ENCODE peak calls at places on chromosomes 4 and X, in four cellular contexts. T is mesothelial cell of epicardium, W is HL-60, A is GM10248. P is an unnamed sample.

GRCh38 chrX:57241967-57242366 is 44.5 kb upstream of the FAAH2 start:
- DNase-seq in T (no peak), W (no peak), A (no peak), P (no peak)

GRCh38 chr4:54199919-54200318 is 29.2 kb upstream of the PDGFRA start:
- DNase-seq in T (no peak), W (no peak), A (no peak), P (no peak)

GRCh38 chr4:64784125-64784524 is 374.9 kb upstream of the TECRL start:
- DNase-seq in T (no peak), W (no peak), A (no peak), P (no peak)

GRCh38 chr4:25466966-25467697 is 90.1 kb downstream of the ANAPC4 start:
- DNase-seq in T (no peak), W (no peak), A (no peak), P (no peak)

GRCh38 chrX:110167952-110168451 is 149.9 kb downstream of the AMMECR1 start:
- DNase-seq in T (no peak), W (no peak), A (peak; percentile 47), P (peak; percentile 16)

GRCh38 chr4:183599690-183600089 is 59.3 kb downstream of the RWDD4 start:
- DNase-seq in T (no peak), W (no peak), A (no peak), P (no peak)

GRCh38 chrX:41442824-41443560 is 4.2 kb upstream of the NYX start:
- DNase-seq in T (no peak), W (no peak), A (peak; percentile 12), P (no peak)

GRCh38 chr4:9608300-9608699 is 164.1 kb downstream of the DEFB131A start:
- DNase-seq in T (no peak), W (no peak), A (no peak), P (no peak)

GRCh38 chr4:134465417-134465816 is 263.8 kb upstream of the PABPC4L start:
- DNase-seq in T (no peak), W (no peak), A (no peak), P (no peak)

GRCh38 chrX:53128097-53128749 is 34.3 kb downstream of the KANTR start:
- DNase-seq in T (no peak), W (no peak), A (no peak), P (no peak)

GRCh38 chr4:128163177-128164117 is 102.3 kb downstream of the LARP1B start:
- DNase-seq in T (no peak), W (no peak), A (no peak), P (no peak)

GRCh38 chr4:41426523-41426922 is 111.4 kb upstream of the LIMCH1 start:
- DNase-seq in T (no peak), W (no peak), A (no peak), P (no peak)

GRCh38 chr4:154234576-154234975 is 257.0 kb downstream of the DCHS2 start:
- DNase-seq in T (no peak), W (no peak), A (no peak), P (no peak)

GRCh38 chr4:102817613-102818268 is 9.6 kb downstream of the UBE2D3 start:
- DNase-seq in T (no peak), W (no peak), A (no peak), P (no peak)

GRCh38 chr4:86926428-86927086 is 8.3 kb upstream of the AFF1 start:
- DNase-seq in T (no peak), W (no peak), A (no peak), P (no peak)

GRCh38 chr4:144178414-144178813 is 37.9 kb upstream of the GYPA start:
- DNase-seq in T (no peak), W (no peak), A (no peak), P (no peak)

GRCh38 chrX:47561653-47562151 is 697 bp downstream of the ARAF start:
- DNase-seq in T (no peak), W (no peak), A (no peak), P (no peak)

GRCh38 chr4:184733654-184734524 is at the start of gene CENPU:
- DNase-seq in T (peak; percentile 95), W (peak; percentile 99), A (peak; percentile 100), P (peak; percentile 98)

GRCh38 chrX:13380230-13380629 is 60.4 kb upstream of the ATXN3L start:
- DNase-seq in T (no peak), W (no peak), A (no peak), P (no peak)

GRCh38 chr4:575281-576141 is 584 bp downstream of the TMEM271 start:
- DNase-seq in T (peak; percentile 64), W (no peak), A (no peak), P (peak; percentile 79)

GRCh38 chrX:14718403-14718802 is 154.5 kb downstream of the FANCB start:
- DNase-seq in T (no peak), W (no peak), A (no peak), P (no peak)

GRCh38 chr4:127528302-127528701 is 104.5 kb upstream of the INTU start:
- DNase-seq in T (no peak), W (no peak), A (no peak), P (no peak)

GRCh38 chr4:180913750-180914149 is 1329.5 kb upstream of the TENM3 start:
- DNase-seq in T (no peak), W (no peak), A (no peak), P (no peak)

GRCh38 chr4:164396439-164396838 is 357.5 kb upstream of the SMIM31 start:
- DNase-seq in T (no peak), W (no peak), A (no peak), P (no peak)

GRCh38 chr4:29565256-29565655 is 1154.9 kb upstream of the PCDH7 start:
- DNase-seq in T (no peak), W (no peak), A (no peak), P (no peak)

GRCh38 chr4:101667348-101667747 is 123.2 kb upstream of the BANK1 start:
- DNase-seq in T (no peak), W (no peak), A (no peak), P (no peak)

GRCh38 chr4:8905773-8906667 is 34.4 kb upstream of the HMX1 start:
- DNase-seq in T (peak; percentile 18), W (no peak), A (no peak), P (no peak)

GRCh38 chr4:10033191-10033881 is 12.0 kb upstream of the SLC2A9 start:
- DNase-seq in T (no peak), W (no peak), A (no peak), P (no peak)

GRCh38 chr4:60400599-60400998 is 799.5 kb upstream of the ADGRL3 start:
- DNase-seq in T (no peak), W (no peak), A (no peak), P (no peak)

GRCh38 chr4:183180096-183180495 is 81.0 kb downstream of the WWC2 start:
- DNase-seq in T (no peak), W (no peak), A (no peak), P (no peak)

GRCh38 chr4:37890501-37891220 is at the start of gene TBC1D1:
- DNase-seq in T (no peak), W (peak; percentile 38), A (peak; percentile 72), P (peak; percentile 77)

GRCh38 chrX:111402378-111402777 is 9.6 kb downstream of the DCX start:
- DNase-seq in T (no peak), W (no peak), A (no peak), P (no peak)
- TF ChIP-seq CTCF in T (no peak), W (no peak), A (no peak), P (no peak)

GRCh38 chrX:151510203-151510602 is 53.3 kb upstream of the PASD1 start:
- DNase-seq in T (no peak), W (no peak), A (no peak), P (no peak)

DNA sequence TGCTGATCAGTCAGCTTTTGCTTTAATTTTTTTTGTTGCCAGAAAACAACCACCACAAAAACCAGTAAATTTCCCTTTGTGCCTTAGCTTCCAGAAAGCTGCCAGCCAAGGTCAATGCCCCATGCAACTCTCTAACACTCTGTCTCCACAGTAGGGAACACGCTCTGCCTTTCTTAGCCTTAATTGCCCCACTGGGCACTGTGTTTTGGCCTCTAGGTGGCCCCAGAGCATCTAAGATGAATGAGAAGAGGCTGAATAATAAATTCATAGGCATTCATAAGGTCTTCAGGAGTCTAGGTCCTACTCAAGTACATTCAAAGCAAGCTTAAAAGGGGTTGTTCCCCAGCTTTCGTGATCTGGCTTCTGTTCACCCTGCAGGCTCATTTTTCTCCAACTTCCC is 57.7 kb upstream of the PASD1 start:
- DNase-seq in T (no peak), W (no peak), A (no peak), P (peak; percentile 4)
- TF ChIP-seq CTCF in T (no peak), W (peak; percentile 1), A (peak; percentile 37), P (peak; percentile 33)

GRCh38 chrX:153778684-153779101 is 2.1 kb upstream of the SRPK3 start:
- DNase-seq in T (no peak), W (no peak), A (no peak), P (no peak)
- TF ChIP-seq CTCF in T (peak; percentile 36), W (no peak), A (no peak), P (no peak)

DNA sequence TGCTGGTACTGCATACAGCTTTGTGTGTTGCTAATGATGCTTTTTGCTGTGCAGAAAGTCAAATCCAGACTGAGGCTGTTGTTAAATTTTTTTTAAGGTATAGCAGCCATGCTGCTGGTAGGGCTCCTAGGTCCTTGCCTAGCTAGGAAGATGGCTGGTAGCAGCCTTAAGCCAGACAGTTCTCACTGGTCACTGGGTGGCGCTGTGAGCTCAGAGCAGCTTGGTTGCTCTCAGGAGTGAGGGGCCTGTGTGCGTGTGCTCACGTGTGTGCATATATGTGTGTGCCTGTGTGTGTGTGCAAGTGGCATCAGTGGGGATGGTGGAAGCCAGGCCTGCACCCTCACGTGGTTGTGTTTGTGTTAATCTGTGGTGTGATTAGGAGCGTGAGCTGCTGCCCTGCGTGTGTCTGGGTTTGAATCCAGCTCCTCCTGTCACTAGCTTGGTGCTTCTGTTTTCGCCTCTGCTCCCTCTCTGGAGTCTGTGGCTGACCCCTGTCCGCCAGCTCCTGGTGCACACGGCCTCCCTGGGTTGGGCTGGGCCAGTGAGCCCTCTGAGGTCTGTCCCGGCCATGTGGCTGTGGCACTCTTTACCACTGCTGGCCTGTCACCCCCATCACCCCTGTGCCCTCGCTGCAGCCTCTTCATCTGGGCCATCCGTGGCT is 46.1 kb downstream of the SORCS2 start:
- DNase-seq in T (no peak), W (no peak), A (no peak), P (no peak)
- TF ChIP-seq CTCF in T (no peak), W (no peak), A (peak; percentile 5), P (no peak)

DNA sequence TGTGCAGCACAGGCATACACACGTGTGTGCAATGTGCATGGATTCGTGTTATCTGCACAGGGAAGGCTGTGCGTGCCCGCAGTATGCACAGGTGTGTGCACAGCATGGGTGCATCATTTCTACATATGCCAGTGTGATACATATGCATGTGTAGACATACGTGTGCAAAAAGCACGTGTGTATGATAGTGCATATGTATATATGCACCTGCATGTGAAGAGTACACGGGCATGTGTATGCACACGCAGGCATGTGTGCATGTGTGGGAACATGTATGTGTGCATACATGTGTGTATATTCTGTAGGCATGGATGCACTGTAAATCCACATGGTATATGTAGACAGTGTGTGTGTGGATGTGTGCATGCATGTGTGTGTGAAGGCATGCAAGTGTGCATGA is 3.9 kb upstream of the ADRA2C start:
- DNase-seq in T (no peak), W (no peak), A (no peak), P (no peak)
- TF ChIP-seq CTCF in T (no peak), W (no peak), A (no peak), P (no peak)

GRCh38 chr4:109978704-109979103 is 66.0 kb downstream of the EGF start:
- DNase-seq in T (no peak), W (no peak), A (no peak), P (no peak)
- TF ChIP-seq CTCF in T (no peak), W (no peak), A (no peak), P (no peak)